ENCODE peak calls at places on chromosomes 5 and 9, in four cellular contexts. G is HFFc6; K is CD8-positive, alpha-beta memory T cell; S is nephron progenitor cell. Z is an unnamed sample.

GRCh38 chr5:137660349-137660817 is 75.5 kb downstream of the KLHL3 start:
- DNase-seq in K (peak; percentile 76), G (peak; percentile 45), S (peak; percentile 69), Z (no peak)

GRCh38 chr9:70411141-70411929 is 3.1 kb downstream of the KLF9 start:
- DNase-seq in S (peak; percentile 27), K (peak; percentile 68), G (peak; percentile 25), Z (peak; percentile 78)

GRCh38 chr5:122180863-122181519 is 51.6 kb downstream of the ZNF474 start:
- DNase-seq in S (no peak), K (no peak), G (peak; percentile 87), Z (no peak)

GRCh38 chr5:51665295-51665593 is 282.0 kb downstream of the ISL1 start:
- DNase-seq in G (no peak), K (no peak), S (no peak), Z (no peak)

GRCh38 chr5:68066277-68066955 is 149.1 kb upstream of the PIK3R1 start:
- DNase-seq in G (peak; percentile 18), K (no peak), S (no peak), Z (no peak)

GRCh38 chr5:60586307-60586901 is 113.6 kb downstream of the DEPDC1B start:
- DNase-seq in K (no peak), S (no peak), G (no peak), Z (no peak)

GRCh38 chr9:92292338-92293074 is 991 bp downstream of the IARS1 start:
- DNase-seq in K (no peak), S (peak; percentile 50), G (peak; percentile 17), Z (no peak)

GRCh38 chr5:76831108-76831447 is 12.2 kb downstream of the F2RL1 start:
- DNase-seq in S (no peak), G (peak; percentile 72), K (no peak), Z (no peak)

Z was measured in left lung.